ENCODE peak calls at places on chromosome 17, in five cellular contexts. V is PC-3, J is Caco-2, T is tibial nerve, M is neural progenitor cell. G is an unnamed sample.

GRCh38 chr17:42182927-42183734 is 2.1 kb downstream of the HCRT start:
- DNase-seq in J (no peak), T (no peak), M (no peak), V (no peak), G (no peak)

GRCh38 chr17:8894673-8895578 is 27.5 kb upstream of the PIK3R6 start:
- DNase-seq in T (peak; percentile 70), M (peak; percentile 75), V (peak; percentile 58), J (peak; percentile 43), G (peak; percentile 65)

GRCh38 chr17:72887917-72888316 is 204.6 kb downstream of the SLC39A11 start:
- DNase-seq in T (no peak), J (no peak), V (no peak), M (no peak), G (no peak)

GRCh38 chr17:38982858-38983746 is 15.9 kb upstream of the FBXO47 start:
- DNase-seq in V (peak; percentile 68), M (peak; percentile 81), J (peak; percentile 61), T (peak; percentile 69), G (peak; percentile 49)

GRCh38 chr17:75615301-75615700 is 17.9 kb upstream of the SMIM5 start:
- DNase-seq in J (no peak), V (no peak), M (no peak), T (no peak), G (peak; percentile 91)

GRCh38 chr17:10735251-10735650 is 5.4 kb upstream of the TMEM220 start:
- DNase-seq in V (no peak), M (no peak), J (no peak), T (no peak), G (no peak)

GRCh38 chr17:40610359-40610758 is 37.3 kb downstream of the SMARCE1 start:
- DNase-seq in V (no peak), T (no peak), J (no peak), M (no peak), G (no peak)

GRCh38 chr17:19376799-19377198 is 1.5 kb upstream of the MAPK7 start:
- DNase-seq in T (no peak), J (no peak), M (no peak), V (peak; percentile 70), G (no peak)

GRCh38 chr17:79848370-79848766 is 9.1 kb upstream of the CBX4 start:
- DNase-seq in V (no peak), M (no peak), T (no peak), J (no peak), G (no peak)

GRCh38 chr17:57370051-57370581 is 113.8 kb downstream of the MSI2 start:
- DNase-seq in T (no peak), M (peak; percentile 18), J (peak; percentile 84), V (peak; percentile 73), G (no peak)

GRCh38 chr17:73549841-73550430 is 94.3 kb downstream of the SDK2 start:
- DNase-seq in T (no peak), V (no peak), M (no peak), J (no peak), G (no peak)

GRCh38 chr17:63914471-63914870 is 3.4 kb upstream of the CSHL1 start:
- DNase-seq in J (no peak), V (no peak), T (no peak), M (no peak), G (no peak)

GRCh38 chr17:46795379-46795952 is 23.0 kb downstream of the WNT3 start:
- DNase-seq in M (no peak), T (no peak), V (peak; percentile 63), J (no peak), G (no peak)

GRCh38 chr17:50196826-50197225 is 4.6 kb downstream of the COL1A1 start:
- DNase-seq in J (no peak), T (no peak), V (no peak), M (no peak), G (no peak)

GRCh38 chr17:49217651-49218413 is 7.3 kb downstream of the ABI3 start:
- DNase-seq in J (peak; percentile 41), T (peak; percentile 68), M (no peak), V (no peak), G (no peak)

GRCh38 chr17:58521680-58522079 is 7.2 kb upstream of the MTMR4 start:
- DNase-seq in J (no peak), V (no peak), M (no peak), T (no peak), G (no peak)

GRCh38 chr17:2177235-2177811 is 122.4 kb downstream of the HIC1 start:
- DNase-seq in T (no peak), V (no peak), J (no peak), M (no peak), G (no peak)

GRCh38 chr17:34675605-34676004 is 96.2 kb downstream of the TMEM132E start:
- DNase-seq in T (no peak), V (no peak), J (no peak), M (no peak), G (no peak)

GRCh38 chr17:3035256-3035967 is 28.0 kb downstream of the OR1D5 start:
- DNase-seq in J (no peak), V (no peak), M (no peak), T (no peak), G (no peak)

GRCh38 chr17:57534863-57535651 is 210.0 kb downstream of the CCDC182 start:
- DNase-seq in V (no peak), T (no peak), M (no peak), J (no peak), G (peak; percentile 94)

GRCh38 chr17:62965649-62966425 is at the start of gene TANC2:
- DNase-seq in T (peak; percentile 78), V (peak; percentile 79), J (peak; percentile 82), M (peak; percentile 90), G (peak; percentile 90)

GRCh38 chr17:44777394-44778348 is 18.9 kb downstream of the ADAM11 start:
- DNase-seq in M (no peak), J (no peak), V (no peak), T (no peak), G (no peak)

GRCh38 chr17:40312131-40312731 is 3.3 kb downstream of the RARA start:
- DNase-seq in T (no peak), M (no peak), J (no peak), V (peak; percentile 59), G (no peak)

GRCh38 chr17:32936894-32937500 is 9.0 kb downstream of the TMEM98 start:
- DNase-seq in J (peak; percentile 74), M (peak; percentile 94), V (peak; percentile 70), T (peak; percentile 76), G (peak; percentile 70)

GRCh38 chr17:48630009-48630924 is 4.1 kb upstream of the HOXB9 start:
- DNase-seq in V (no peak), J (no peak), T (no peak), M (no peak), G (no peak)

GRCh38 chr17:56910509-56911235 is 3.2 kb downstream of the TRIM25 start:
- DNase-seq in M (no peak), T (no peak), V (no peak), J (no peak), G (no peak)

GRCh38 chr17:48586355-48586924 is 3.6 kb downstream of the HOXB3 start:
- DNase-seq in V (no peak), T (no peak), M (no peak), J (no peak), G (no peak)

GRCh38 chr17:49788443-49789277 is at the start of gene KAT7:
- DNase-seq in T (peak; percentile 97), V (peak; percentile 100), M (peak; percentile 99), J (peak; percentile 100), G (peak; percentile 100)

GRCh38 chr17:50462446-50462845 is 6.2 kb downstream of the CHAD start:
- DNase-seq in V (no peak), M (no peak), J (no peak), T (no peak), G (no peak)

GRCh38 chr17:37458805-37459204 is 30.9 kb upstream of the DUSP14 start:
- DNase-seq in T (no peak), V (peak; percentile 70), M (no peak), J (no peak), G (no peak)

GRCh38 chr17:8696456-8696855 is 48.2 kb downstream of the CCDC42 start:
- DNase-seq in T (no peak), V (no peak), J (peak; percentile 38), M (no peak), G (no peak)

GRCh38 chr17:32475258-32475657 is 11.5 kb upstream of the CDK5R1 start:
- DNase-seq in V (no peak), M (no peak), T (no peak), J (no peak), G (no peak)

GRCh38 chr17:38628441-38628840 is 22.7 kb upstream of the SRCIN1 start:
- DNase-seq in V (peak; percentile 25), M (no peak), J (peak; percentile 81), T (no peak), G (peak; percentile 23)

DNA sequence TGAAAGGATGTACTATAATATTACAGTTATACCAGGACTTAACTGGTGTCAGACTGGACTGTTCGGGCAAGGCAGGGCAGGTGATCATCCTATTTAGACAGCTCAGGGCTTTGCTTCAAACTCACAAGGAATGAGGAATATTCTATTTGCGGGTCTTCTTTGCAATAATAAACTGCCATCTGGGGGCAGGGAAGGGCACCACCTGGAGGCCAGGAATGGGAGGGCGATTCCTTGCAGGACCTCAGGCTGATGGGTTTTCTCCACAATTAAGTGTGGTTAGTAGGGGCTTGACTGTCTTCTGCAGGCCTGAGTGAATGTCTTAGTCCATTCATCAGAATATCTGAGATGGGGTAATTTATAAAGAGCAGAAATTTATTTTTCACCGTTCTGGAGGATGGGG is 424.1 kb downstream of the CA10 start:
- DNase-seq in V (peak; percentile 45), J (no peak), M (peak; percentile 29), T (peak; percentile 8), G (peak; percentile 26)
- TF ChIP-seq CTCF in V (peak; percentile 84), J (peak; percentile 60), M (peak; percentile 58), T (peak; percentile 15), G (peak; percentile 59)

GRCh38 chr17:27380551-27380950 is 75.7 kb upstream of the KSR1 start:
- DNase-seq in T (no peak), M (no peak), J (no peak), V (no peak), G (no peak)
- H3K4me3 ChIP-seq in T (no peak overlapping the region), M (no peak overlapping the region), J (no peak overlapping the region), V (peak overlapping the region; percentile 39), G (no peak overlapping the region)

GRCh38 chr17:69820881-69821473 is 254.0 kb upstream of the KCNJ16 start:
- DNase-seq in M (no peak), V (no peak), T (no peak), J (no peak), G (no peak)
- H3K9me3 ChIP-seq in M (no peaks in the 10 kb centered on the region), V (no peaks in the 10 kb centered on the region), T (no peaks in the 10 kb centered on the region), J (peaks cover 14% of the 10 kb centered on the region), G (peaks cover 13% of the 10 kb centered on the region)

DNA sequence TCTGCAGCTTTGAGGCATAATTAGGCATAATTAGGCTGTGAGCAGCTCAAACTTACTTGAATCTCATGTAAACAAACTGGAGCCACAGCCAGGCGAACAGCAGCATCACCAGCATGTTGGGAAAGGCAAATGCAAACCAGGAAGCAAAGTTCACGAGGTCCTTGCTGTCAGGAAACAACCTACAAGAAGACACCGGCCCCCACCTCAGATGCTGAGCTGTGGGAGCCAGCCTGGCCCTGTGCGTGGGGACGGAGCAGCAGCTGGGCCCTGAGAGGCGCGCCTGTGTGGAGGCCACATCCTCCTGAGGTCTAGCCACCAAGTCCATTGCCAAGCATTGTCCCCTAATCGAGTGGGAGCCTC is 12.2 kb downstream of the SLC13A5 start:
- DNase-seq in V (no peak), T (no peak), J (no peak), M (no peak), G (no peak)
- TF ChIP-seq CTCF in V (no peak), T (no peak), J (no peak), M (no peak), G (no peak)

G was measured in WERI-Rb-1.